ENCODE peak calls at places on chromosomes 7 and 10, in nine cellular contexts. One of them, this sample, is unnamed.

GRCh38 chr10:129621694-129622093 is 154.7 kb downstream of the MGMT start:
- DNase-seq in T-helper 22 cell: no peak
- DNase-seq in left ventricle myocardium inferior: no peak
- DNase-seq in stimulated activated CD4-positive, alpha-beta T cell treated with anti-CD3 and anti-CD28 coated beads, Interleukin-2, amount 100 ng/mL, for 48 hours: no peak
- DNase-seq in T-cell: no peak
- DNase-seq in choroid plexus epithelial cell: no peak
- DNase-seq in activated T-helper 1 cell treated with anti-CD3 and anti-CD28 coated beads, Interleukin-2, amount 50 U/mL, for 16 hours: no peak
- DNase-seq in aorta: no peak
- DNase-seq in stomach: no peak
- DNase-seq in this sample: peak; percentile 25

GRCh38 chr7:33040803-33041516 is 21.6 kb downstream of the NT5C3A start:
- DNase-seq in stimulated activated CD4-positive, alpha-beta T cell treated with anti-CD3 and anti-CD28 coated beads, Interleukin-2, amount 100 ng/mL, for 48 hours: peak; percentile 42
- DNase-seq in left ventricle myocardium inferior: no peak
- DNase-seq in choroid plexus epithelial cell: peak; percentile 41
- DNase-seq in T-cell: peak; percentile 71
- DNase-seq in activated T-helper 1 cell treated with anti-CD3 and anti-CD28 coated beads, Interleukin-2, amount 50 U/mL, for 16 hours: peak; percentile 13
- DNase-seq in aorta: no peak
- DNase-seq in T-helper 22 cell: peak; percentile 64
- DNase-seq in stomach: peak; percentile 66
- DNase-seq in this sample: peak; percentile 73

GRCh38 chr10:6973904-6974303 is 393.8 kb upstream of the PRKCQ start:
- DNase-seq in left ventricle myocardium inferior: no peak
- DNase-seq in stomach: no peak
- DNase-seq in T-cell: peak; percentile 38
- DNase-seq in stimulated activated CD4-positive, alpha-beta T cell treated with anti-CD3 and anti-CD28 coated beads, Interleukin-2, amount 100 ng/mL, for 48 hours: no peak
- DNase-seq in aorta: no peak
- DNase-seq in choroid plexus epithelial cell: no peak
- DNase-seq in activated T-helper 1 cell treated with anti-CD3 and anti-CD28 coated beads, Interleukin-2, amount 50 U/mL, for 16 hours: no peak
- DNase-seq in T-helper 22 cell: no peak
- DNase-seq in this sample: no peak

GRCh38 chr7:86792260-86792659 is 148.6 kb downstream of the GRM3 start:
- DNase-seq in stomach: no peak
- DNase-seq in left ventricle myocardium inferior: no peak
- DNase-seq in activated T-helper 1 cell treated with anti-CD3 and anti-CD28 coated beads, Interleukin-2, amount 50 U/mL, for 16 hours: no peak
- DNase-seq in aorta: no peak
- DNase-seq in T-helper 22 cell: no peak
- DNase-seq in T-cell: no peak
- DNase-seq in choroid plexus epithelial cell: no peak
- DNase-seq in stimulated activated CD4-positive, alpha-beta T cell treated with anti-CD3 and anti-CD28 coated beads, Interleukin-2, amount 100 ng/mL, for 48 hours: no peak
- DNase-seq in this sample: no peak

GRCh38 chr7:141158562-141158961 is 84.7 kb downstream of the TMEM178B start:
- DNase-seq in stimulated activated CD4-positive, alpha-beta T cell treated with anti-CD3 and anti-CD28 coated beads, Interleukin-2, amount 100 ng/mL, for 48 hours: no peak
- DNase-seq in left ventricle myocardium inferior: no peak
- DNase-seq in T-helper 22 cell: no peak
- DNase-seq in choroid plexus epithelial cell: peak; percentile 98
- DNase-seq in T-cell: no peak
- DNase-seq in activated T-helper 1 cell treated with anti-CD3 and anti-CD28 coated beads, Interleukin-2, amount 50 U/mL, for 16 hours: no peak
- DNase-seq in aorta: no peak
- DNase-seq in stomach: no peak
- DNase-seq in this sample: peak; percentile 70

GRCh38 chr10:12431453-12432101 is 82.2 kb downstream of the CAMK1D start:
- DNase-seq in choroid plexus epithelial cell: no peak
- DNase-seq in stomach: no peak
- DNase-seq in left ventricle myocardium inferior: no peak
- DNase-seq in activated T-helper 1 cell treated with anti-CD3 and anti-CD28 coated beads, Interleukin-2, amount 50 U/mL, for 16 hours: no peak
- DNase-seq in T-cell: no peak
- DNase-seq in aorta: no peak
- DNase-seq in stimulated activated CD4-positive, alpha-beta T cell treated with anti-CD3 and anti-CD28 coated beads, Interleukin-2, amount 100 ng/mL, for 48 hours: no peak
- DNase-seq in T-helper 22 cell: no peak
- DNase-seq in this sample: no peak

GRCh38 chr7:81187768-81188167 is 268.9 kb upstream of the SEMA3C start:
- DNase-seq in aorta: no peak
- DNase-seq in stomach: no peak
- DNase-seq in T-cell: no peak
- DNase-seq in choroid plexus epithelial cell: no peak
- DNase-seq in left ventricle myocardium inferior: no peak
- DNase-seq in activated T-helper 1 cell treated with anti-CD3 and anti-CD28 coated beads, Interleukin-2, amount 50 U/mL, for 16 hours: no peak
- DNase-seq in T-helper 22 cell: no peak
- DNase-seq in stimulated activated CD4-positive, alpha-beta T cell treated with anti-CD3 and anti-CD28 coated beads, Interleukin-2, amount 100 ng/mL, for 48 hours: no peak
- DNase-seq in this sample: no peak

GRCh38 chr10:5488272-5489161 is 10.9 kb downstream of the CALML5 start:
- DNase-seq in T-cell: no peak
- DNase-seq in T-helper 22 cell: no peak
- DNase-seq in stomach: peak; percentile 86
- DNase-seq in stimulated activated CD4-positive, alpha-beta T cell treated with anti-CD3 and anti-CD28 coated beads, Interleukin-2, amount 100 ng/mL, for 48 hours: no peak
- DNase-seq in aorta: no peak
- DNase-seq in left ventricle myocardium inferior: no peak
- DNase-seq in choroid plexus epithelial cell: no peak
- DNase-seq in activated T-helper 1 cell treated with anti-CD3 and anti-CD28 coated beads, Interleukin-2, amount 50 U/mL, for 16 hours: no peak
- DNase-seq in this sample: peak; percentile 95

GRCh38 chr10:121910673-121911420 is 17.0 kb downstream of the ATE1 start:
- DNase-seq in T-helper 22 cell: no peak
- DNase-seq in choroid plexus epithelial cell: peak; percentile 62
- DNase-seq in stimulated activated CD4-positive, alpha-beta T cell treated with anti-CD3 and anti-CD28 coated beads, Interleukin-2, amount 100 ng/mL, for 48 hours: no peak
- DNase-seq in T-cell: no peak
- DNase-seq in activated T-helper 1 cell treated with anti-CD3 and anti-CD28 coated beads, Interleukin-2, amount 50 U/mL, for 16 hours: no peak
- DNase-seq in aorta: no peak
- DNase-seq in stomach: no peak
- DNase-seq in left ventricle myocardium inferior: no peak
- DNase-seq in this sample: no peak

GRCh38 chr10:88110355-88110754 is 246.9 kb downstream of the PTEN start:
- DNase-seq in stomach: no peak
- DNase-seq in activated T-helper 1 cell treated with anti-CD3 and anti-CD28 coated beads, Interleukin-2, amount 50 U/mL, for 16 hours: no peak
- DNase-seq in stimulated activated CD4-positive, alpha-beta T cell treated with anti-CD3 and anti-CD28 coated beads, Interleukin-2, amount 100 ng/mL, for 48 hours: no peak
- DNase-seq in choroid plexus epithelial cell: peak; percentile 35
- DNase-seq in T-cell: no peak
- DNase-seq in T-helper 22 cell: no peak
- DNase-seq in left ventricle myocardium inferior: no peak
- DNase-seq in aorta: no peak
- DNase-seq in this sample: peak; percentile 67

GRCh38 chr10:91022390-91022789 is 101.5 kb upstream of the ANKRD1 start:
- DNase-seq in left ventricle myocardium inferior: no peak
- DNase-seq in T-cell: no peak
- DNase-seq in stomach: no peak
- DNase-seq in stimulated activated CD4-positive, alpha-beta T cell treated with anti-CD3 and anti-CD28 coated beads, Interleukin-2, amount 100 ng/mL, for 48 hours: no peak
- DNase-seq in activated T-helper 1 cell treated with anti-CD3 and anti-CD28 coated beads, Interleukin-2, amount 50 U/mL, for 16 hours: no peak
- DNase-seq in aorta: no peak
- DNase-seq in T-helper 22 cell: no peak
- DNase-seq in choroid plexus epithelial cell: no peak
- DNase-seq in this sample: no peak

GRCh38 chr7:17559388-17559787 is 260.9 kb downstream of the AHR start:
- DNase-seq in aorta: no peak
- DNase-seq in stimulated activated CD4-positive, alpha-beta T cell treated with anti-CD3 and anti-CD28 coated beads, Interleukin-2, amount 100 ng/mL, for 48 hours: no peak
- DNase-seq in left ventricle myocardium inferior: no peak
- DNase-seq in choroid plexus epithelial cell: no peak
- DNase-seq in stomach: no peak
- DNase-seq in activated T-helper 1 cell treated with anti-CD3 and anti-CD28 coated beads, Interleukin-2, amount 50 U/mL, for 16 hours: no peak
- DNase-seq in T-helper 22 cell: no peak
- DNase-seq in T-cell: no peak
- DNase-seq in this sample: no peak

GRCh38 chr7:43844257-43844656 is 25.1 kb downstream of the MRPS24 start:
- DNase-seq in activated T-helper 1 cell treated with anti-CD3 and anti-CD28 coated beads, Interleukin-2, amount 50 U/mL, for 16 hours: no peak
- DNase-seq in choroid plexus epithelial cell: no peak
- DNase-seq in aorta: no peak
- DNase-seq in left ventricle myocardium inferior: no peak
- DNase-seq in T-helper 22 cell: no peak
- DNase-seq in stomach: no peak
- DNase-seq in T-cell: no peak
- DNase-seq in stimulated activated CD4-positive, alpha-beta T cell treated with anti-CD3 and anti-CD28 coated beads, Interleukin-2, amount 100 ng/mL, for 48 hours: no peak
- DNase-seq in this sample: no peak

GRCh38 chr10:131825960-131826650 is 74.7 kb upstream of the PPP2R2D start:
- DNase-seq in left ventricle myocardium inferior: no peak
- DNase-seq in T-cell: no peak
- DNase-seq in aorta: peak; percentile 44
- DNase-seq in stimulated activated CD4-positive, alpha-beta T cell treated with anti-CD3 and anti-CD28 coated beads, Interleukin-2, amount 100 ng/mL, for 48 hours: no peak
- DNase-seq in choroid plexus epithelial cell: no peak
- DNase-seq in stomach: no peak
- DNase-seq in activated T-helper 1 cell treated with anti-CD3 and anti-CD28 coated beads, Interleukin-2, amount 50 U/mL, for 16 hours: no peak
- DNase-seq in T-helper 22 cell: no peak
- DNase-seq in this sample: no peak

GRCh38 chr7:43516581-43517342 is 66.1 kb upstream of the STK17A start:
- DNase-seq in aorta: no peak
- DNase-seq in T-cell: no peak
- DNase-seq in stimulated activated CD4-positive, alpha-beta T cell treated with anti-CD3 and anti-CD28 coated beads, Interleukin-2, amount 100 ng/mL, for 48 hours: no peak
- DNase-seq in T-helper 22 cell: no peak
- DNase-seq in choroid plexus epithelial cell: peak; percentile 47
- DNase-seq in activated T-helper 1 cell treated with anti-CD3 and anti-CD28 coated beads, Interleukin-2, amount 50 U/mL, for 16 hours: no peak
- DNase-seq in left ventricle myocardium inferior: no peak
- DNase-seq in stomach: no peak
- DNase-seq in this sample: peak; percentile 80

GRCh38 chr10:116626815-116627214 is 6.1 kb downstream of the PNLIPRP2 start:
- DNase-seq in aorta: no peak
- DNase-seq in stimulated activated CD4-positive, alpha-beta T cell treated with anti-CD3 and anti-CD28 coated beads, Interleukin-2, amount 100 ng/mL, for 48 hours: no peak
- DNase-seq in T-helper 22 cell: no peak
- DNase-seq in left ventricle myocardium inferior: no peak
- DNase-seq in T-cell: no peak
- DNase-seq in activated T-helper 1 cell treated with anti-CD3 and anti-CD28 coated beads, Interleukin-2, amount 50 U/mL, for 16 hours: no peak
- DNase-seq in stomach: no peak
- DNase-seq in choroid plexus epithelial cell: no peak
- DNase-seq in this sample: no peak

GRCh38 chr7:99029481-99030144 is 114.3 kb downstream of the SMURF1 start:
- DNase-seq in aorta: no peak
- DNase-seq in stomach: peak; percentile 4
- DNase-seq in left ventricle myocardium inferior: no peak
- DNase-seq in choroid plexus epithelial cell: no peak
- DNase-seq in stimulated activated CD4-positive, alpha-beta T cell treated with anti-CD3 and anti-CD28 coated beads, Interleukin-2, amount 100 ng/mL, for 48 hours: no peak
- DNase-seq in activated T-helper 1 cell treated with anti-CD3 and anti-CD28 coated beads, Interleukin-2, amount 50 U/mL, for 16 hours: no peak
- DNase-seq in T-cell: no peak
- DNase-seq in T-helper 22 cell: no peak
- DNase-seq in this sample: no peak

GRCh38 chr7:56447864-56448693 is 331.9 kb upstream of the NUPR2 start:
- DNase-seq in T-cell: no peak
- DNase-seq in left ventricle myocardium inferior: peak; percentile 26
- DNase-seq in stomach: no peak
- DNase-seq in T-helper 22 cell: no peak
- DNase-seq in aorta: peak; percentile 76
- DNase-seq in choroid plexus epithelial cell: no peak
- DNase-seq in stimulated activated CD4-positive, alpha-beta T cell treated with anti-CD3 and anti-CD28 coated beads, Interleukin-2, amount 100 ng/mL, for 48 hours: no peak
- DNase-seq in activated T-helper 1 cell treated with anti-CD3 and anti-CD28 coated beads, Interleukin-2, amount 50 U/mL, for 16 hours: no peak
- DNase-seq in this sample: no peak

GRCh38 chr10:103706047-103706446 is 149.3 kb downstream of the SH3PXD2A start:
- DNase-seq in T-helper 22 cell: no peak
- DNase-seq in left ventricle myocardium inferior: no peak
- DNase-seq in activated T-helper 1 cell treated with anti-CD3 and anti-CD28 coated beads, Interleukin-2, amount 50 U/mL, for 16 hours: no peak
- DNase-seq in stimulated activated CD4-positive, alpha-beta T cell treated with anti-CD3 and anti-CD28 coated beads, Interleukin-2, amount 100 ng/mL, for 48 hours: no peak
- DNase-seq in choroid plexus epithelial cell: no peak
- DNase-seq in stomach: no peak
- DNase-seq in T-cell: no peak
- DNase-seq in aorta: no peak
- DNase-seq in this sample: no peak

GRCh38 chr10:71409516-71410104 is 12.9 kb downstream of the CDH23 start:
- DNase-seq in stimulated activated CD4-positive, alpha-beta T cell treated with anti-CD3 and anti-CD28 coated beads, Interleukin-2, amount 100 ng/mL, for 48 hours: no peak
- DNase-seq in T-helper 22 cell: no peak
- DNase-seq in left ventricle myocardium inferior: no peak
- DNase-seq in stomach: no peak
- DNase-seq in activated T-helper 1 cell treated with anti-CD3 and anti-CD28 coated beads, Interleukin-2, amount 50 U/mL, for 16 hours: no peak
- DNase-seq in choroid plexus epithelial cell: no peak
- DNase-seq in T-cell: no peak
- DNase-seq in aorta: no peak
- DNase-seq in this sample: no peak

GRCh38 chr7:4738711-4739527 is 36.5 kb upstream of the AP5Z1 start:
- DNase-seq in stimulated activated CD4-positive, alpha-beta T cell treated with anti-CD3 and anti-CD28 coated beads, Interleukin-2, amount 100 ng/mL, for 48 hours: no peak
- DNase-seq in T-helper 22 cell: no peak
- DNase-seq in stomach: peak; percentile 36
- DNase-seq in choroid plexus epithelial cell: peak; percentile 94
- DNase-seq in left ventricle myocardium inferior: no peak
- DNase-seq in aorta: no peak
- DNase-seq in activated T-helper 1 cell treated with anti-CD3 and anti-CD28 coated beads, Interleukin-2, amount 50 U/mL, for 16 hours: no peak
- DNase-seq in T-cell: no peak
- DNase-seq in this sample: peak; percentile 17

GRCh38 chr10:77774940-77775391 is 137.4 kb upstream of the KCNMA1 start:
- DNase-seq in stomach: peak; percentile 20
- DNase-seq in activated T-helper 1 cell treated with anti-CD3 and anti-CD28 coated beads, Interleukin-2, amount 50 U/mL, for 16 hours: no peak
- DNase-seq in left ventricle myocardium inferior: no peak
- DNase-seq in T-helper 22 cell: no peak
- DNase-seq in aorta: no peak
- DNase-seq in stimulated activated CD4-positive, alpha-beta T cell treated with anti-CD3 and anti-CD28 coated beads, Interleukin-2, amount 100 ng/mL, for 48 hours: no peak
- DNase-seq in T-cell: no peak
- DNase-seq in choroid plexus epithelial cell: peak; percentile 69
- DNase-seq in this sample: no peak

GRCh38 chr7:73521636-73522080 is 435 bp downstream of the BAZ1B start:
- DNase-seq in stimulated activated CD4-positive, alpha-beta T cell treated with anti-CD3 and anti-CD28 coated beads, Interleukin-2, amount 100 ng/mL, for 48 hours: no peak
- DNase-seq in stomach: peak; percentile 61
- DNase-seq in activated T-helper 1 cell treated with anti-CD3 and anti-CD28 coated beads, Interleukin-2, amount 50 U/mL, for 16 hours: no peak
- DNase-seq in T-cell: peak; percentile 6
- DNase-seq in T-helper 22 cell: no peak
- DNase-seq in left ventricle myocardium inferior: peak; percentile 74
- DNase-seq in choroid plexus epithelial cell: peak; percentile 36
- DNase-seq in aorta: peak; percentile 89
- DNase-seq in this sample: peak; percentile 60

GRCh38 chr10:67784584-67784983 is 53.4 kb downstream of the DNAJC12 start:
- DNase-seq in T-helper 22 cell: no peak
- DNase-seq in T-cell: no peak
- DNase-seq in choroid plexus epithelial cell: peak; percentile 49
- DNase-seq in activated T-helper 1 cell treated with anti-CD3 and anti-CD28 coated beads, Interleukin-2, amount 50 U/mL, for 16 hours: no peak
- DNase-seq in aorta: no peak
- DNase-seq in stimulated activated CD4-positive, alpha-beta T cell treated with anti-CD3 and anti-CD28 coated beads, Interleukin-2, amount 100 ng/mL, for 48 hours: no peak
- DNase-seq in stomach: no peak
- DNase-seq in left ventricle myocardium inferior: no peak
- DNase-seq in this sample: no peak

GRCh38 chr10:12250181-12250580 is 54.2 kb downstream of the CDC123 start:
- DNase-seq in activated T-helper 1 cell treated with anti-CD3 and anti-CD28 coated beads, Interleukin-2, amount 50 U/mL, for 16 hours: no peak
- DNase-seq in left ventricle myocardium inferior: no peak
- DNase-seq in choroid plexus epithelial cell: no peak
- DNase-seq in stomach: no peak
- DNase-seq in stimulated activated CD4-positive, alpha-beta T cell treated with anti-CD3 and anti-CD28 coated beads, Interleukin-2, amount 100 ng/mL, for 48 hours: no peak
- DNase-seq in T-helper 22 cell: no peak
- DNase-seq in T-cell: no peak
- DNase-seq in aorta: no peak
- DNase-seq in this sample: no peak

GRCh38 chr10:78448994-78449418 is 415.3 kb downstream of the RPS24 start:
- DNase-seq in stomach: no peak
- DNase-seq in aorta: no peak
- DNase-seq in choroid plexus epithelial cell: no peak
- DNase-seq in T-helper 22 cell: no peak
- DNase-seq in left ventricle myocardium inferior: no peak
- DNase-seq in activated T-helper 1 cell treated with anti-CD3 and anti-CD28 coated beads, Interleukin-2, amount 50 U/mL, for 16 hours: no peak
- DNase-seq in T-cell: no peak
- DNase-seq in stimulated activated CD4-positive, alpha-beta T cell treated with anti-CD3 and anti-CD28 coated beads, Interleukin-2, amount 100 ng/mL, for 48 hours: no peak
- DNase-seq in this sample: no peak

GRCh38 chr7:101399759-101400158 is 37.1 kb downstream of the COL26A1 start:
- DNase-seq in stomach: no peak
- DNase-seq in choroid plexus epithelial cell: no peak
- DNase-seq in T-helper 22 cell: no peak
- DNase-seq in activated T-helper 1 cell treated with anti-CD3 and anti-CD28 coated beads, Interleukin-2, amount 50 U/mL, for 16 hours: no peak
- DNase-seq in T-cell: no peak
- DNase-seq in stimulated activated CD4-positive, alpha-beta T cell treated with anti-CD3 and anti-CD28 coated beads, Interleukin-2, amount 100 ng/mL, for 48 hours: no peak
- DNase-seq in aorta: no peak
- DNase-seq in left ventricle myocardium inferior: no peak
- DNase-seq in this sample: no peak

GRCh38 chr7:138512885-138513284 is 52.8 kb downstream of the TRIM24 start:
- DNase-seq in activated T-helper 1 cell treated with anti-CD3 and anti-CD28 coated beads, Interleukin-2, amount 50 U/mL, for 16 hours: no peak
- DNase-seq in T-helper 22 cell: no peak
- DNase-seq in left ventricle myocardium inferior: no peak
- DNase-seq in stimulated activated CD4-positive, alpha-beta T cell treated with anti-CD3 and anti-CD28 coated beads, Interleukin-2, amount 100 ng/mL, for 48 hours: no peak
- DNase-seq in aorta: no peak
- DNase-seq in T-cell: no peak
- DNase-seq in choroid plexus epithelial cell: no peak
- DNase-seq in stomach: no peak
- DNase-seq in this sample: no peak

GRCh38 chr7:123741940-123742339 is 6.9 kb downstream of the WASL start:
- DNase-seq in stimulated activated CD4-positive, alpha-beta T cell treated with anti-CD3 and anti-CD28 coated beads, Interleukin-2, amount 100 ng/mL, for 48 hours: no peak
- DNase-seq in left ventricle myocardium inferior: no peak
- DNase-seq in aorta: no peak
- DNase-seq in T-cell: no peak
- DNase-seq in activated T-helper 1 cell treated with anti-CD3 and anti-CD28 coated beads, Interleukin-2, amount 50 U/mL, for 16 hours: no peak
- DNase-seq in T-helper 22 cell: no peak
- DNase-seq in stomach: no peak
- DNase-seq in choroid plexus epithelial cell: no peak
- DNase-seq in this sample: no peak

GRCh38 chr7:138549082-138549481 is 89.0 kb downstream of the TRIM24 start:
- DNase-seq in left ventricle myocardium inferior: no peak
- DNase-seq in activated T-helper 1 cell treated with anti-CD3 and anti-CD28 coated beads, Interleukin-2, amount 50 U/mL, for 16 hours: no peak
- DNase-seq in stomach: no peak
- DNase-seq in T-cell: no peak
- DNase-seq in stimulated activated CD4-positive, alpha-beta T cell treated with anti-CD3 and anti-CD28 coated beads, Interleukin-2, amount 100 ng/mL, for 48 hours: no peak
- DNase-seq in choroid plexus epithelial cell: no peak
- DNase-seq in T-helper 22 cell: no peak
- DNase-seq in aorta: no peak
- DNase-seq in this sample: no peak